ENCODE peak calls at places on chromosomes 13 and 19, in seven cellular contexts. G is psoas muscle, E is left ventricle myocardium inferior, U is neuronal stem cell, F is H9, D is HCT116, M is OCI-LY7. V is an unnamed sample.

GRCh38 chr19:38849746-38850230 is at the start of gene HNRNPL:
- DNase-seq in G (no peak), E (no peak), U (no peak), F (no peak), D (no peak), M (no peak), V (no peak)

GRCh38 chr19:42285546-42285945 is 16.4 kb upstream of the PRR19 start:
- DNase-seq in G (no peak), E (no peak), U (no peak), F (peak; percentile 24), D (no peak), M (peak; percentile 54), V (no peak)

GRCh38 chr13:45441633-45442032 is 23.1 kb upstream of the COG3 start:
- DNase-seq in G (no peak), E (no peak), U (no peak), F (no peak), D (no peak), M (no peak), V (no peak)

GRCh38 chr13:73451120-73452029 is 392.6 kb downstream of the KLF5 start:
- DNase-seq in G (no peak), E (no peak), U (no peak), F (no peak), D (no peak), M (no peak), V (no peak)

GRCh38 chr13:95833713-95834112 is 156.8 kb downstream of the DNAJC3 start:
- DNase-seq in G (no peak), E (no peak), U (no peak), F (no peak), D (no peak), M (no peak), V (peak; percentile 13)

GRCh38 chr13:67023088-67023893 is 206.8 kb downstream of the PCDH9 start:
- DNase-seq in G (no peak), E (no peak), U (peak; percentile 11), F (peak; percentile 25), D (no peak), M (peak; percentile 37), V (peak; percentile 72)

GRCh38 chr19:8494158-8494557 is 8.3 kb downstream of the PRAM1 start:
- DNase-seq in G (no peak), E (no peak), U (no peak), F (no peak), D (no peak), M (peak; percentile 45), V (no peak)

GRCh38 chr13:34155931-34156607 is 338.1 kb downstream of the RFC3 start:
- DNase-seq in G (no peak), E (no peak), U (no peak), F (no peak), D (peak; percentile 61), M (no peak), V (peak; percentile 38)

GRCh38 chr13:99066219-99066618 is 88.4 kb upstream of the DOCK9 start:
- DNase-seq in G (no peak), E (no peak), U (no peak), F (no peak), D (no peak), M (no peak), V (no peak)

GRCh38 chr19:49676136-49676689 is 858 bp upstream of the PRMT1 start:
- DNase-seq in G (peak; percentile 92), E (peak; percentile 86), U (peak; percentile 96), F (peak; percentile 89), D (peak; percentile 97), M (peak; percentile 91), V (no peak)

GRCh38 chr13:43766766-43767165 is 20.0 kb downstream of the ENOX1 start:
- DNase-seq in G (peak; percentile 53), E (peak; percentile 50), U (no peak), F (no peak), D (no peak), M (no peak), V (no peak)

GRCh38 chr19:19213822-19214558 is 2.2 kb downstream of the NCAN start:
- DNase-seq in G (no peak), E (no peak), U (no peak), F (no peak), D (no peak), M (no peak), V (no peak)

GRCh38 chr13:61187471-61187870 is 228.2 kb downstream of the PCDH20 start:
- DNase-seq in G (no peak), E (no peak), U (no peak), F (no peak), D (no peak), M (no peak), V (peak; percentile 24)

GRCh38 chr19:36849701-36850645 is 703 bp upstream of the ZNF345 start:
- DNase-seq in G (peak; percentile 95), E (peak; percentile 91), U (peak; percentile 86), F (peak; percentile 92), D (no peak), M (peak; percentile 81), V (peak; percentile 93)

GRCh38 chr13:73140804-73141203 is 82.0 kb downstream of the KLF5 start:
- DNase-seq in G (no peak), E (no peak), U (peak; percentile 6), F (no peak), D (no peak), M (no peak), V (peak; percentile 7)

DNA sequence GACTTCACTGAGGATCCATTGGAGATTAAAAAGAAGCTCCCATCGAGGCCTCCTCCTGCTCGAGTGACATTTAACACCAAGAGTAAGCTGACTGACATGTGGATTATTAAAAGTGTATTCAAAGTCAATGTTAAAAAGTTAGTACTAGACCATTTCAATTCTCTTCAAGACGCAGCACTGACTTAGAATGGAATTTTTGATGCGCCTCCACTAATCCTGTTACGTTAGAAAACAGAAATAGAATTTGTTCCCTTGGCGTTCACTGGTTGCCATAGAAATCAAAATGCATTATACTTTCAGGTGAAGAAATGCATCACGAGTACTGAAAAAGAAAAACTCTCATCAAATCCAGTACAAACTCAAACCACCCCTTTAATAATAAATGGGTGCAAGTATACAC is 42.2 kb downstream of the BRD4 start:
- DNase-seq in G (no peak), E (no peak), U (no peak), F (no peak), D (no peak), M (no peak), V (no peak)
- H3K4me1 ChIP-seq in G (peaks cover 100% of the 10 kb centered on the region), E (peaks cover 100% of the 10 kb centered on the region), U (peaks cover 3% of the 10 kb centered on the region), F (peaks cover 26% of the 10 kb centered on the region), D (peaks cover 10% of the 10 kb centered on the region), M (peaks cover 100% of the 10 kb centered on the region), V (peaks cover 55% of the 10 kb centered on the region)

GRCh38 chr13:98019186-98019585 is 65.7 kb downstream of the IPO5 start:
- DNase-seq in G (no peak), E (no peak), U (no peak), F (no peak), D (no peak), M (no peak), V (no peak)

GRCh38 chr13:98022210-98022609 is 68.7 kb downstream of the IPO5 start:
- DNase-seq in G (no peak), E (no peak), U (no peak), F (no peak), D (no peak), M (no peak), V (no peak)

GRCh38 chr13:98025480-98026025 is 72.1 kb downstream of the IPO5 start:
- DNase-seq in G (no peak), E (no peak), U (no peak), F (no peak), D (no peak), M (no peak), V (no peak)

GRCh38 chr13:98018293-98018692 is 64.8 kb downstream of the IPO5 start:
- DNase-seq in G (no peak), E (no peak), U (no peak), F (no peak), D (no peak), M (no peak), V (no peak)

DNA sequence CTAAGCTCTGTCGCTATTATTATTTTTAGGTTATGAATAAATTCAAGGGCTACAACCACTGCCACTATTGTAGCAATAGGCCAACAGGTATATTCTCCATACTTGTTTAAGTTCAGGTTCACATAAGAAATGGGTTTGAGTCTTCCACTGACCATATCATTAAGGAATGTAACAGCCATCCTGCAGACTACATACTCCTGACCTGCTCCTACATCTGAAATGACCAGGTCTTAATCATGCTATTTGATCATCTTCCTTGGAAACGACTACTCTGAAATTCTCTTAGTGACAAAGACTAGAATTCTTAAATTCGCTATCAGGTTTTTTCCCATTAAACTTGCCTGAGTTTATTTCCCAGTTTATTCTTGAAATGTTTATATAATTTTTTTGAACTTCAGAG is 66.8 kb downstream of the IPO5 start:
- DNase-seq in G (no peak), E (no peak), U (no peak), F (no peak), D (no peak), M (no peak), V (no peak)
- H3K27ac ChIP-seq in G (no peak overlapping the region), E (no peak overlapping the region), U (no peak overlapping the region), F (no peak overlapping the region), D (no peak overlapping the region), M (no peak overlapping the region), V (no peak overlapping the region)

DNA sequence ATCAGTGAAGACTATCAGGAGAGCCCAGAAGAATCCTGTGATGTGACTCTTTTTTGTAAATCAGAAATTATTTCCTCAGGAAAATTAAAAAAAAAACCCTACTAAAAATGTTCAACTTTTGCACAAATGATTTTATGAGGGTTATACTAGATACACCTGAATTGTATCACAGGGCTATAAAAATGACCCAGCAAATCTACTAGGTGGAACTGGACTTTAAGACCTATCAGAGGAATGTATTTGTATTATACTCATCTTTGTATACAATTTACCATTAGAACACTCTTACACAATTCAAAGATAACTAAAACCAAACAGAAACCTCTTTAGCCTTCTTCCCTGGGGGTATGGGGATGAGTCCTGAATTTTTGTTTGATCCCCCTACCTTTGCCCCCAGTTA is 7.2 kb downstream of the FBXL3 start:
- DNase-seq in G (no peak), E (no peak), U (no peak), F (no peak), D (no peak), M (no peak), V (no peak)
- H3K4me1 ChIP-seq in G (peaks cover 72% of the 10 kb centered on the region), E (peaks cover 96% of the 10 kb centered on the region), U (no peaks in the 10 kb centered on the region), F (no peaks in the 10 kb centered on the region), D (no peaks in the 10 kb centered on the region), M (peaks cover 20% of the 10 kb centered on the region), V (no peaks in the 10 kb centered on the region)

DNA sequence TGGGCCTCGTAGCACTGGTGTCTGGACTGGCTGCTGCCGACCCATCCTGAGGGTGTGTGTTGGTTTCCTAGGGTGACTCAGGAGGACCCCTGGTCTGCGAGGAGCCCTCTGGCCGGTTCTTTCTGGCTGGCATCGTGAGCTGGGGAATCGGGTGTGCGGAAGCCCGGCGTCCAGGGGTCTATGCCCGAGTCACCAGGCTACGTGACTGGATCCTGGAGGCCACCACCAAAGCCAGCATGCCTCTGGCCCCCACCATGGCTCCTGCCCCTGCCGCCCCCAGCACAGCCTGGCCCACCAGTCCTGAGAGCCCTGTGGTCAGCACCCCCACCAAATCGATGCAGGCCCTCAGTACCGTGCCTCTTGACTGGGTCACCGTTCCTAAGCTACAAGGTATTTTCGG is 13.8 kb downstream of the TIMM13 start:
- DNase-seq in G (peak; percentile 49), E (no peak), U (no peak), F (no peak), D (no peak), M (no peak), V (no peak)
- H3K27ac ChIP-seq in G (no peak overlapping the region), E (no peak overlapping the region), U (no peak overlapping the region), F (no peak overlapping the region), D (no peak overlapping the region), M (no peak overlapping the region), V (no peak overlapping the region)

V was measured in SJCRH30.